ENCODE peak calls at places on chromosomes 12 and 14, in eight cellular contexts. O is A549; P is psoas muscle; K is uterus; N is stomach; V is IMR-90; T is CD4-positive, alpha-beta T cell; I is HCT116. L is an unnamed sample.

GRCh38 chr12:111773801-111774551 is 7.2 kb downstream of the ALDH2 start:
- DNase-seq in V (peak; percentile 97), O (no peak), K (peak; percentile 87), I (no peak), N (peak; percentile 80), P (peak; percentile 85), T (no peak), L (no peak)

GRCh38 chr12:111359231-111359913 is 9.5 kb downstream of the PHETA1 start:
- DNase-seq in I (no peak), K (no peak), N (no peak), O (no peak), T (no peak), V (no peak), P (no peak), L (no peak)

GRCh38 chr12:57540998-57541397 is 6.0 kb downstream of the DCTN2 start:
- DNase-seq in V (no peak), N (no peak), P (no peak), O (no peak), I (no peak), K (no peak), T (no peak), L (no peak)

GRCh38 chr14:73717998-73718741 is 4.0 kb upstream of the PNMA1 start:
- DNase-seq in I (no peak), K (peak; percentile 65), N (no peak), V (peak; percentile 76), O (no peak), T (no peak), P (no peak), L (no peak)

GRCh38 chr12:128707488-128707887 is 116.3 kb downstream of the SLC15A4 start:
- DNase-seq in V (no peak), I (no peak), N (no peak), O (no peak), P (no peak), K (no peak), T (no peak), L (no peak)

GRCh38 chr12:2833327-2833726 is 1.5 kb downstream of the NRIP2 start:
- DNase-seq in O (no peak), K (no peak), T (no peak), P (no peak), N (no peak), V (no peak), I (no peak), L (no peak)

GRCh38 chr12:23140710-23141109 is 515.7 kb downstream of the ETNK1 start:
- DNase-seq in O (no peak), P (no peak), K (no peak), T (no peak), N (no peak), I (no peak), V (no peak), L (no peak)

GRCh38 chr12:40034712-40035111 is 71.2 kb downstream of the SLC2A13 start:
- DNase-seq in N (no peak), P (no peak), T (no peak), V (peak; percentile 7), O (no peak), I (no peak), K (no peak), L (no peak)

GRCh38 chr14:99518441-99519346 is 37.5 kb downstream of the CCNK start:
- DNase-seq in N (peak; percentile 91), K (peak; percentile 78), I (peak; percentile 23), P (peak; percentile 64), V (peak; percentile 32), O (peak; percentile 81), T (peak; percentile 80), L (peak; percentile 85)

GRCh38 chr12:27711312-27711682 is 665 bp downstream of the MRPS35 start:
- DNase-seq in T (no peak), V (no peak), I (no peak), O (no peak), N (no peak), K (no peak), P (no peak), L (no peak)

DNA sequence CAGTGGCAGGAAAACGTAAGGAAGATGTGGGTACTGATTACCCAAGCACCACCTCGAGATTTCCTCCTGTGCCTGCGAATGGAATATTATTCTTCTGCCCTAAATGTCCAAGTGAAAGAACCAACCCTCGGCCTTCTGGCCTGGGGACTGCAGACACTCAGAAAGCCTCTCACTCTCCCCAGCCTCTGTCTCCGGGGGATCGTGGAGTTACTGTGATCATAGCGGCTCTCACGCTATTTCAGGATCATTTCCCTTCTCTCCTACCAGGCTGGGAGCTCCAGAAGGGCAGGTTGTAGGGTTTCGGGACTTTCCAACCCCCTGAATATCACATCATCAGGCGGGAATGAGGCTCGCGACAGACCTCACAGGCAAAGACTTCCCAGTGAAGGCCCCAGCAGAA is 68.9 kb downstream of the KDM2B start:
- DNase-seq in O (no peak), T (no peak), I (no peak), N (no peak), K (no peak), P (no peak), V (no peak), L (no peak)
- TF ChIP-seq CTCF in O (no peak), T (no peak), I (no peak), N (no peak), K (no peak), P (no peak), V (no peak), L (no peak)

GRCh38 chr14:101088395-101088667 is 184.8 kb upstream of the RTL1 start:
- DNase-seq in P (no peak), K (no peak), O (no peak), T (no peak), I (no peak), N (peak; percentile 19), V (no peak), L (no peak)

GRCh38 chr14:101086926-101087325 is 183.4 kb upstream of the RTL1 start:
- DNase-seq in V (no peak), I (no peak), T (no peak), N (no peak), K (no peak), O (no peak), P (no peak), L (no peak)

GRCh38 chr14:101090976-101091375 is 187.5 kb upstream of the RTL1 start:
- DNase-seq in N (no peak), I (no peak), P (no peak), V (no peak), O (no peak), K (no peak), T (no peak), L (no peak)

GRCh38 chr14:101087614-101088394 is 184.3 kb upstream of the RTL1 start:
- DNase-seq in O (no peak), P (no peak), N (peak; percentile 7), V (no peak), T (no peak), I (no peak), K (no peak), L (no peak)

GRCh38 chr14:101088714-101089113 is 185.2 kb upstream of the RTL1 start:
- DNase-seq in P (no peak), N (no peak), O (no peak), T (no peak), K (no peak), V (no peak), I (no peak), L (no peak)
- TF ChIP-seq CTCF in P (no peak), N (no peak), O (no peak), T (no peak), K (no peak), V (no peak), I (no peak), L (no peak)

DNA sequence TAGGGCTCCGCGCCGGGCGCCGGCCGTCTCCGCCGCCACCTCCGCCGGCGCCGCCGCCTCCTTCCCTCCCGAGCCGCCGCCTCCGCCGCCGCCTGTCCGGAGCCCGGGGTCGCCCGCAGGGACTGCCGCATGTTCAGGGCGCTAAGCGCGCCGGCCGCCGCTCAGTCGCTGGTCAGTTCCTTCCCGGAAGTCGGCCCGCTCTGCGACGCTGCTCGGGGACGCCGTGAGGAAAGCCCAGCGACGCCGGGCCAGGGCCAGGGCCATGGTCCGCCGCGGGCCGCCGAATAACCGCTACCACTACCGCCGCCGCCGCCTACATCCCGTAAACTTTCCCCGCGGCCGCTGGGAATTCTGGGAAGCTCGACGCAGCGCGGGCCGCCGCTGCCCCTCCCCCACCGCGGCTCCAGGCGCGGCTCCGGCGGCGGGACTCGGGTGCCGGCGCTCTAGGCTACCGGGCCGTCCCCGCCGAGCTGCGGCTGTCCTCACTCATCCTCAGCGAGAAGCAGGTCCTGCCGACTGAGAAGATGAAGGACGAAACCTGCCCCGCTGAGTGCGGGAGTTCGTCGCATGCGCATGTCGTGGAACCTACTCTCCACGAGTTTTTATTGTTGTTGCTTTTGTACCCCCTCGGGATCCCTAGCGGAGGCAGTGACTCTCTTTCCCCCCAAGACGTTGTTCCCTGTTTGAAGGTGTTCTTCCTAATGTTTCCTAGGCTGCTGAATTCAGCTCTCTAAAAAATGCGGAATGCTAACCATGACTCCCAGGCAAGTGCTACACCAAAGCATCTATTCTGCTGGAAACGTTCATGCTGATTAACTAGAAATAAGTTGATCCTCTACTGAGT is at the start of gene SAV1:
- DNase-seq in I (peak; percentile 52), O (no peak), T (peak; percentile 24), P (peak; percentile 86), N (peak; percentile 84), K (peak; percentile 85), V (peak; percentile 87), L (peak; percentile 51)
- TF ChIP-seq CTCF in I (no peak), O (peak; percentile 10), T (no peak), P (no peak), N (no peak), K (peak; percentile 27), V (no peak), L (no peak)

GRCh38 chr14:81991998-81992397 is 458.3 kb upstream of the SEL1L start:
- DNase-seq in P (no peak), N (no peak), I (no peak), O (no peak), K (no peak), T (no peak), V (no peak), L (no peak)
- TF ChIP-seq CTCF in P (no peak), N (no peak), I (peak; percentile 17), O (no peak), K (no peak), T (no peak), V (no peak), L (no peak)

DNA sequence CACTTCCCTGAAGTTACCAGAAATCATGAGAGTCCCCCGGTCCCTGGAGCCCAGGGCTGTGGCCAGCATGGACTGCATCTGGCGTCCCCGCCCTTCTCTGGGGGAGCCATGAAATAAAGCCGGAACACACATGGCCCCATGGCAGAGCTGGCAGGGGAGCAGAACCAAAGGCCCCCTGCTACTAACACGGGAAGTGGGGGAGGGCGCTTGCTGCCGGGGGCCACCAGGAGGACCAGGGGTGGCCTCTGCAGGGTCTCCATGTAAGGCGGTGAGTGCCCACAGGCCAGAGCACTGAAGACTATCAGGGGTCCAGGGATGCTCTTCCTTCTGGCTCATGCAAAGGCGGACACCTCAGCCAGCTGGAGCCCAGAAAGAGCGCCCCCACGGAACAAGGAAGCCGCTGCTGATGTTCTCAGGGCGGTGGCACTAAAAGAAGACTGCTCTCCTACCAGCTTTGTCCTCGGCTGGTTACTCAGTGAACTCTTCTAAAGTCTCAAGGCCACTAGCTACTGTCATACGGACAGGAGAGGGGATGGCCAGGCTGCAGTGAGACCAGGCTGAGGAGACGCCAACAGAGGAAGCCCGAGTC is 59.8 kb downstream of the CCDC88C start:
- DNase-seq in I (no peak), P (no peak), K (no peak), T (no peak), N (no peak), O (no peak), V (no peak), L (no peak)
- TF ChIP-seq CTCF in I (no peak), P (no peak), K (no peak), T (no peak), N (no peak), O (no peak), V (no peak), L (no peak)